ENCODE peak calls at places on chromosome 22, in six cellular contexts. R, Z, A, Y, H and B are unnamed samples.

GRCh38 chr22:49012695-49013094 is 815.0 kb downstream of the BRD1 start:
- DNase-seq in R (no peak), Z (no peak), A (no peak), Y (peak; percentile 42), H (no peak), B (no peak)

GRCh38 chr22:38700271-38700788 is 413 bp downstream of the JOSD1 start:
- DNase-seq in R (no peak), Z (no peak), A (no peak), Y (peak; percentile 92), H (peak; percentile 79), B (no peak)

GRCh38 chr22:22818861-22819855 is 68.5 kb upstream of the IGLL5 start:
- DNase-seq in R (no peak), Z (no peak), A (no peak), Y (no peak), H (no peak), B (no peak)

GRCh38 chr22:23550049-23550650 is 29.9 kb downstream of the IGLL1 start:
- DNase-seq in R (no peak), Z (no peak), A (no peak), Y (no peak), H (no peak), B (no peak)

GRCh38 chr22:42388130-42388797 is 43.9 kb downstream of the NFAM1 start:
- DNase-seq in R (no peak), Z (peak; percentile 11), A (peak; percentile 51), Y (no peak), H (no peak), B (no peak)

GRCh38 chr22:46731246-46732040 is 6.6 kb downstream of the CERK start:
- DNase-seq in R (peak; percentile 30), Z (no peak), A (peak; percentile 19), Y (no peak), H (peak; percentile 88), B (no peak)

GRCh38 chr22:45866398-45867117 is 110.4 kb downstream of the WNT7B start:
- DNase-seq in R (no peak), Z (no peak), A (no peak), Y (peak; percentile 71), H (peak; percentile 20), B (no peak)

GRCh38 chr22:48379371-48379770 is 1448.3 kb downstream of the BRD1 start:
- DNase-seq in R (no peak), Z (no peak), A (no peak), Y (peak; percentile 62), H (peak; percentile 20), B (no peak)

GRCh38 chr22:30552719-30553118 is 6.2 kb upstream of the SEC14L6 start:
- DNase-seq in R (no peak), Z (no peak), A (no peak), Y (no peak), H (no peak), B (no peak)

GRCh38 chr22:45099961-45100360 is 63.8 kb upstream of the NUP50 start:
- DNase-seq in R (no peak), Z (no peak), A (no peak), Y (peak; percentile 46), H (no peak), B (no peak)

GRCh38 chr22:23693979-23694680 is 3.3 kb downstream of the RGL4 start:
- DNase-seq in R (no peak), Z (no peak), A (no peak), Y (peak; percentile 55), H (no peak), B (no peak)

GRCh38 chr22:39408807-39409206 is 9.2 kb downstream of the TAB1 start:
- DNase-seq in R (no peak), Z (no peak), A (peak; percentile 28), Y (no peak), H (no peak), B (no peak)

GRCh38 chr22:38835888-38836301 is 7.9 kb downstream of the NPTXR start:
- DNase-seq in R (no peak), Z (peak; percentile 19), A (no peak), Y (no peak), H (no peak), B (no peak)

DNA sequence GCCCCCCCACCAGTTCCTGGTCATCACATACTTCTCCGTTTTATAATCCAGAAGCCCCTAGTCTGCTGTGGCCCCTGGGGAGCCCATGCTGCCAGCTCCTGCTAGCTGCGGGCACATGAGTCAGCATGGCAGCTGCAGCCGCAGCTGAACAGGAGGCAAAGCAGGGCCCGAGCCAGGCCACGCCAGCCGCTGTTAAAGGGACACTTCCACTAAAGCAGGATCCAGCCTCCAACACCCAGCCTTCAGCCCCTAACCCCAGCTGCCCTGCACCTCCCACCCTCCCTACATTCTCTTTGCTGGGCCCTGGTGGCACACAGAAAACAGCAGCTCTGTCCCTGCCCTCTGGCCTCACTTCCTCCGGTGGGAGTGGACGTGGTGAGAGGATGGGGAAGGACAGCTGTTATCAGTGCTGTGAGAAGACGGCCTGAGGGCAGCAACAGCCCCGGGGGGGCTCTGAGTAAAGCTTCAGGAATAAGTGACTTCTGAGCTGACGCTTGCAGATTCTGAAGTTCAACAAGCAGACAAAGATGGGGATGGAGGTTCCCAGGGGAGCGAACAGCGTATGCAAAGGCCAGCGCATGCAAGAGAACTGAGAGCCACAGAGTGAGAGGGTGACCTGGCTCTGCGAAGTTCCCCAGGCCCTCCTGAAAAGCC is 688 bp upstream of the LRRC74B start:
- DNase-seq in R (no peak), Z (peak; percentile 89), A (no peak), Y (peak; percentile 87), H (no peak), B (no peak)
- H3K4me3 ChIP-seq in R (peak overlapping the region; percentile 77), Z (peak overlapping the region; percentile 44), A (peak overlapping the region; percentile 18), Y (peak overlapping the region; percentile 3), H (peak overlapping the region; percentile 48), B (peak overlapping the region; percentile 10)

DNA sequence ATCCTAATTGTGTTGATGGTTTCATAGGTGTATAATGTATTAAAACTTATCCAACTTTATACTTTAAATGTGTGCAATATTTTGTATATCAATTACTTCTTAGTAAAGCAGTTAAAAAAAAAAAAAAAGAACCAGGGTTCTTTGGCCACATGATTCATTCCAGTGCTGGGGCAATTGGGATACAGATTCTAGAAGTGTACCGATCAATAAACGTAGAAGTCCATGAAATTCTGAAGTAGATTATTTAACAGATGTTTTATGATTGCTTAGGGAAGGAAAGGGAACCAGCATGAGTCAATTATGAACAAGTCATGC is 51.0 kb downstream of the MAPK1 start:
- DNase-seq in R (no peak), Z (no peak), A (no peak), Y (no peak), H (no peak), B (no peak)
- H3K4me3 ChIP-seq in R (no peak overlapping the region), Z (no peak overlapping the region), A (no peak overlapping the region), Y (no peak overlapping the region), H (no peak overlapping the region), B (no peak overlapping the region)

DNA sequence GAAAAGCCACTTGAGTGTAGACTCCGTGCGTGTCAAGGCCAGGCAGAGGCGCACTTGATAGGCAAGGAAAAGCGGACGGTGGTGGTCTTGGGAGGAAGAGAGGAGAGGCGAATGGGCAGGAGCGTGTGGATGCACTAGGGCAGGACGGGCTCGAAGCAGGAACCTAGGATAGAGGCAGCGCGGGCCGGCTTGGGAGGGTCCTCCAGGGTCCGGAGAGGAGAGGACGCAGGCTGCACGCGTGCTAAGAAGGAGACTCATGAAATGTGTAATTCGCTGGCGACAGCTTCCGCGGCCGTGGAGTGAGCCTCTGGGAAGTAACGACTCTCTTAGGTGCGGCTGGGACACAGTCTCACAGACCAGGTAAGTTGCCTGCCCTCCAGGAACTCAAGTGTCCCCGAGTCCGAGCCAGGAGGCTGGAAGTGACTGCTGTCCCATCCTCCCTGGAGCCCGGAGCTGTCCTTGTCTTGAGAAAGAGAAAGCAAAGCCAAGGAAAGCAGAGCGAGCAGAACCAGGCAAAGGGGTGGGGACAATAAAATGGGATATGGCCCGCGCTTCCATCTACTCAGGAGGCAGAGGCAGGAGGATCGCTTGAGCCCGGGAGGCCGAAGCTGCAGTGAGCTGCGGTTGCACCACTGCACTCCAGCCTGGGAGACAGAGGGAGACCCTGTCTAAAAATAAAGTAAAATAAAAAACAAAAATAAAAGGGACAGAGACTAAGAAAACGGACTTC is 824 bp upstream of the IL17RA start:
- DNase-seq in R (no peak), Z (no peak), A (no peak), Y (peak; percentile 59), H (no peak), B (no peak)
- H3K4me3 ChIP-seq in R (peak overlapping the region; percentile 72), Z (peak overlapping the region; percentile 81), A (peak overlapping the region; percentile 98), Y (no peak overlapping the region), H (peak overlapping the region; percentile 89), B (peak overlapping the region; percentile 78)

DNA sequence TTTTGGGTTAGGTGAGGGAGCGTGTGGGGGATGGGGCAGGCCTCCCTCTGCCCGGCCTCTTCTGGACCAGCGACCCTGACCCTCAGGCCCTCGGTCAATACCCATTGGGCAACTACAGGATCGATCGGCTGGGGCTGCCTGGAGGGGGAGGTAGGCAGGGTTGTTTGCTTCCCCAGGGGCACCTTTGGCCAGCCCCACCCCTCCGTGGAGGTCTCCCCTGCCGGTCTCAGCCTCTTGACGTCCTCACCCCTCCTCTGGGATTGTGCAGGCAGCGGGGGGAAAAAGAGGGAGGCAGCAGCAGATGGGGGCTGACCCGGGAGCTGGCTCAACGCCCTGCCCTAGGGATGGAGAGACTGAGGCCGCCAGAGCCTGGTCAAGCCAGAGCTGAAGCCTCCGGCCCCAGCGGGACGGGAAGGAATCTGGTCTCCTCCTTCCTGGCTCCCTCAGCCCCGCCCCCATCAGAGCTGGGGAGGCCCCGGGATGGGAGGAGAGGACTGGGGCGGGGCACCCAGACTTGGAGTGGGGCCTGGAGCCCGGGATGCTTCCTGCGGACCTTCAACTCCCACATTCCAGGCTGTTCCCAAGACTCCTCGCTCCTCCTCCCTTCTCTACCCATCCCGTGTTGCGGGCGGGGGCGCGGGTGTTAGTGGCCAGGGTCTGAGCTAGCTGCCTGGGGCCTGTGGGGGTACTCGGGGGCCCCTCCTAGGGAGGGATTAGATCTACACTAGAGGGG is 14.4 kb upstream of the CDC42EP1 start:
- DNase-seq in R (no peak), Z (peak; percentile 97), A (peak; percentile 65), Y (peak; percentile 95), H (peak; percentile 95), B (no peak)
- H3K4me3 ChIP-seq in R (peak overlapping the region; percentile 19), Z (peak overlapping the region; percentile 45), A (no peak overlapping the region), Y (no peak overlapping the region), H (peak overlapping the region; percentile 33), B (peak overlapping the region; percentile 10)

DNA sequence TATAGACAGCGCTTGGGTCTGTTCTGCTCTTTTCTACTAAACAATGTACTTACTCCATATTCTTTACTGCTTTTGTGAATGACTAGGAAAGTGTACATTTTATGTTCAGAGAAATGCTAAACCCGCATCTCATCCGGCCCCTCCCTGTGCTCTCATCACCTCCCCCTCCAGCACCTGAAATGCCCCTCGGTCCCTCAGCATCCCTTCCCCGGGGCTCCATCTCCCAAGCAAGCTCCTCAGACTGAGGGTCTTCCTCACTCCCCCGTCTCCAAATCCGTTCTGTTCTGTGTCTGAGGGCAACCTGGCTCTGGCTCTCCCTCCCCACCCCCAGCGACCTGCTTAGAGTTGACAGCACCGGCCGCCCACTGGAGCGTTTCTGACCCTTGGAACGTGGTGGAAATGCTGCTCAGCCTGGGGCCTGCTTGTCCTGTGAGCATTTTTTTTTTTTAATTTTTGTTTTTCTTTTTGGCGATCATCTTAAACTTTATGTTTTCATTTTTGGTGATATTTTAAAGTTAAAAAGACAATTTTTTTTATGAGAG is 1.4 kb downstream of the SELENOO start:
- DNase-seq in R (no peak), Z (no peak), A (no peak), Y (no peak), H (no peak), B (no peak)
- H3K4me3 ChIP-seq in R (peak overlapping the region; percentile 65), Z (peak overlapping the region; percentile 77), A (peak overlapping the region; percentile 63), Y (peak overlapping the region; percentile 72), H (peak overlapping the region; percentile 87), B (peak overlapping the region; percentile 65)